ENCODE peak calls at places on chromosomes 4 and X, in four cellular contexts. One of them, this sample, is unnamed.

GRCh38 chr4:173052439-173052838 is 116.2 kb upstream of the GALNT7 start:
- DNase-seq in left lung: no peak
- DNase-seq in MM.1S: no peak
- DNase-seq in GM23338: no peak
- DNase-seq in this sample: no peak

GRCh38 chr4:6191448-6192130 is 8.8 kb downstream of the JAKMIP1 start:
- DNase-seq in MM.1S: no peak
- DNase-seq in left lung: no peak
- DNase-seq in GM23338: no peak
- DNase-seq in this sample: no peak

GRCh38 chr4:101864660-101865059 is 74.1 kb downstream of the BANK1 start:
- DNase-seq in MM.1S: no peak
- DNase-seq in GM23338: no peak
- DNase-seq in left lung: no peak
- DNase-seq in this sample: no peak

GRCh38 chrX:19866626-19867410 is 20.6 kb downstream of the SH3KBP1 start:
- DNase-seq in GM23338: no peak
- DNase-seq in MM.1S: no peak
- DNase-seq in left lung: no peak
- DNase-seq in this sample: no peak

GRCh38 chrX:44651347-44651746 is 108.7 kb upstream of the FUNDC1 start:
- DNase-seq in left lung: no peak
- DNase-seq in GM23338: peak
- DNase-seq in MM.1S: no peak
- DNase-seq in this sample: peak

GRCh38 chr4:112145820-112146813 is 863 bp downstream of the FAM241A start:
- DNase-seq in GM23338: peak
- DNase-seq in left lung: peak
- DNase-seq in MM.1S: peak
- DNase-seq in this sample: no peak

GRCh38 chrX:145552643-145553042 is 265.0 kb upstream of the SLITRK2 start:
- DNase-seq in MM.1S: no peak
- DNase-seq in left lung: no peak
- DNase-seq in GM23338: peak
- DNase-seq in this sample: no peak

GRCh38 chr4:73621357-73621756 is 1.1 kb upstream of the RASSF6 start:
- DNase-seq in MM.1S: no peak
- DNase-seq in GM23338: no peak
- DNase-seq in left lung: no peak
- DNase-seq in this sample: no peak

GRCh38 chrX:1111543-1112300 is 100.7 kb downstream of the CRLF2 start:
- DNase-seq in GM23338: peak
- DNase-seq in MM.1S: no peak
- DNase-seq in left lung: no peak
- DNase-seq in this sample: no peak

GRCh38 chr4:40688446-40689095 is 58.9 kb upstream of the RBM47 start:
- DNase-seq in left lung: no peak
- DNase-seq in GM23338: no peak
- DNase-seq in MM.1S: no peak
- DNase-seq in this sample: no peak

GRCh38 chrX:120781416-120781815 is 94.2 kb downstream of the CT47B1 start:
- DNase-seq in left lung: no peak
- DNase-seq in GM23338: no peak
- DNase-seq in MM.1S: no peak
- DNase-seq in this sample: no peak

GRCh38 chrX:70878925-70879324 is 29.6 kb downstream of the TEX11 start:
- DNase-seq in MM.1S: peak
- DNase-seq in GM23338: no peak
- DNase-seq in left lung: no peak
- DNase-seq in this sample: no peak

GRCh38 chrX:12370444-12371089 is 232.3 kb downstream of the FRMPD4 start:
- DNase-seq in MM.1S: no peak
- DNase-seq in GM23338: no peak
- DNase-seq in left lung: no peak
- DNase-seq in this sample: no peak

GRCh38 chr4:186726440-186727148 is 2.9 kb upstream of the FAT1 start:
- DNase-seq in MM.1S: peak
- DNase-seq in left lung: peak
- DNase-seq in GM23338: peak
- DNase-seq in this sample: peak

GRCh38 chrX:103446665-103447302 is 70.4 kb downstream of the BEX3 start:
- DNase-seq in GM23338: peak
- DNase-seq in left lung: no peak
- DNase-seq in MM.1S: no peak
- DNase-seq in this sample: no peak

GRCh38 chr4:57184378-57185031 is 74.3 kb upstream of the IGFBP7 start:
- DNase-seq in MM.1S: no peak
- DNase-seq in GM23338: no peak
- DNase-seq in left lung: no peak
- DNase-seq in this sample: no peak

GRCh38 chr4:149896428-149896827 is 80.8 kb upstream of the IQCM start:
- DNase-seq in left lung: no peak
- DNase-seq in GM23338: peak
- DNase-seq in MM.1S: no peak
- DNase-seq in this sample: no peak
- TF ChIP-seq CTCF in left lung: no peak
- TF ChIP-seq CTCF in GM23338: peak
- TF ChIP-seq CTCF in MM.1S: peak
- TF ChIP-seq CTCF in this sample: peak

DNA sequence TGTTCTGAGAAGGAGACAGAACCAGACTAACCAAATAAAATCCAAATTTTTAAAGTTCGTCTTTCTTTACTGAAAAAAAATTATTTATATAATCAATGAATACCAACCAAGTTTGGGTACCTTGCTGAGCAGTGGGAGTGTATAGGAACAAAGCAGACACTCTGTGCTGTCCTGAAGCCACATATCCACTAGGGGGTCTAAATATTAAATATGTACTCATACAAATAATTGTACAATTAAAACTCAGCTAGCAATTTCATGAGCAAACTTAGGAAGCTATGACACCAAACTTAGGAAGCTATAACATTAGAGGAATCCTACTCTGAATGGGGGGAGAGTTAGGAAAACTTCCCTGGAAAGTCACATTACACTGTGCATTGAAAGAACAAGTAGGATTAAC is 582.0 kb upstream of the EPHA5 start:
- DNase-seq in left lung: no peak
- DNase-seq in MM.1S: no peak
- DNase-seq in GM23338: no peak
- DNase-seq in this sample: no peak
- TF ChIP-seq CTCF in left lung: no peak
- TF ChIP-seq CTCF in MM.1S: no peak
- TF ChIP-seq CTCF in GM23338: peak
- TF ChIP-seq CTCF in this sample: peak

GRCh38 chr4:134777626-134778025 is 576.0 kb upstream of the PABPC4L start:
- DNase-seq in MM.1S: peak
- DNase-seq in GM23338: peak
- DNase-seq in left lung: no peak
- DNase-seq in this sample: no peak
- TF ChIP-seq CTCF in MM.1S: no peak
- TF ChIP-seq CTCF in GM23338: peak
- TF ChIP-seq CTCF in left lung: no peak
- TF ChIP-seq CTCF in this sample: peak

GRCh38 chrX:105209406-105209805 is 11.1 kb downstream of the TEX13A start:
- DNase-seq in MM.1S: no peak
- DNase-seq in left lung: no peak
- DNase-seq in GM23338: no peak
- DNase-seq in this sample: no peak

GRCh38 chrX:105211051-105211575 is 9.4 kb downstream of the TEX13A start:
- DNase-seq in MM.1S: no peak
- DNase-seq in left lung: no peak
- DNase-seq in GM23338: no peak
- DNase-seq in this sample: no peak

GRCh38 chrX:105210258-105210657 is 10.2 kb downstream of the TEX13A start:
- DNase-seq in left lung: no peak
- DNase-seq in GM23338: peak
- DNase-seq in MM.1S: no peak
- DNase-seq in this sample: no peak
- TF ChIP-seq CTCF in left lung: no peak
- TF ChIP-seq CTCF in GM23338: peak
- TF ChIP-seq CTCF in MM.1S: no peak
- TF ChIP-seq CTCF in this sample: no peak

DNA sequence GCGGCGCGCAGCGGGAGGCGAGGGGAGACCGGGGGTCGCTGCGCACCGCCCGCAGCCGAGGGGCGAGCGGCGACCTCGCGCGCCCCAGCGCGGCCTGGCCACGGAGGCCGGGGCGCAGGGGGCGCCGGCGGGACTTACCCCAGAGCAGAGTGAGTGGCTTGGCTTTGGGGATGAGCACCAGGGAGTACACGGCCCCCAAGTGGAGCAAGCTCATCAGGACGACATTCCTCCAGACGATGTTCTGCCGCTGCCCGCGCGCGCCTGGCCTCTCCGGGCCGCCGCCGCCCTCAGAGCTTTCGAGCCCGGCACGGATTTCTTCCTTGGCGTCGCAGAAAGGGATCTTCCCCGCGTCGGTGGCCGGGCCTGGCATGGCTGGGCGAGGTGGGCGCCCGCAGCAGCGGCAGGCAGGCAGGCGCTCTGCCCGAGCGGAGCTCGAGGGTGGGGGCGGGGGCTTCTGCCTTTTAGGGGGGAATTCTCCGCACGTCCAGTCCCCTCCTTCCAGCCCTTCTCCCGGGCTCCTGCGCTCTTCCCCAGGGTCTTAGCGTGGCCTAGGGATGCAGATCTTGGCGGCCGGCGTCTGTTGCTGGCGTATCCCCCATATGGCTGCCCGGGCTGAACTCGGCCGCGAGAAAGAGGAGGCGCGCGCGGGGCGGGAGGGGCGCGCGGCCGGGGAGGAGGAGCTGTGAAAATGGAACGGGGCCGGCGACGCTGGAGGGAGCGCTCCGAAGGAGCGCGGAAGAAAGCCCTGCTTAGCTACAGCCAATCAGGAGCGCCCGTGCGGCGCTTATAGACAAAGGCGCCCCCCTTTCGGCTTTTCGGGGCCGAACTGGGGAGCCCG is at the start of gene SCD5:
- DNase-seq in GM23338: peak
- DNase-seq in MM.1S: peak
- DNase-seq in left lung: peak
- DNase-seq in this sample: peak
- TF ChIP-seq CTCF in GM23338: no peak
- TF ChIP-seq CTCF in MM.1S: no peak
- TF ChIP-seq CTCF in left lung: no peak
- TF ChIP-seq CTCF in this sample: no peak

GRCh38 chr4:17597517-17597916 is 16.9 kb upstream of the MED28 start:
- DNase-seq in GM23338: peak
- DNase-seq in left lung: no peak
- DNase-seq in MM.1S: no peak
- DNase-seq in this sample: no peak
- TF ChIP-seq CTCF in GM23338: peak
- TF ChIP-seq CTCF in left lung: no peak
- TF ChIP-seq CTCF in MM.1S: peak
- TF ChIP-seq CTCF in this sample: peak

GRCh38 chrX:124223524-124223923 is 108.9 kb upstream of the TEX13D start:
- DNase-seq in GM23338: peak
- DNase-seq in left lung: no peak
- DNase-seq in MM.1S: no peak
- DNase-seq in this sample: no peak
- TF ChIP-seq CTCF in GM23338: peak
- TF ChIP-seq CTCF in left lung: no peak
- TF ChIP-seq CTCF in MM.1S: no peak
- TF ChIP-seq CTCF in this sample: no peak

GRCh38 chr4:82555279-82555678 is 6.5 kb downstream of the TMEM150C start:
- DNase-seq in MM.1S: no peak
- DNase-seq in GM23338: peak
- DNase-seq in left lung: no peak
- DNase-seq in this sample: no peak
- TF ChIP-seq CTCF in MM.1S: no peak
- TF ChIP-seq CTCF in GM23338: peak
- TF ChIP-seq CTCF in left lung: no peak
- TF ChIP-seq CTCF in this sample: peak

GRCh38 chr4:188658958-188659522 is 519.8 kb downstream of the TRIML1 start:
- DNase-seq in left lung: no peak
- DNase-seq in MM.1S: no peak
- DNase-seq in GM23338: peak
- DNase-seq in this sample: no peak
- TF ChIP-seq CTCF in left lung: no peak
- TF ChIP-seq CTCF in MM.1S: no peak
- TF ChIP-seq CTCF in GM23338: peak
- TF ChIP-seq CTCF in this sample: no peak

DNA sequence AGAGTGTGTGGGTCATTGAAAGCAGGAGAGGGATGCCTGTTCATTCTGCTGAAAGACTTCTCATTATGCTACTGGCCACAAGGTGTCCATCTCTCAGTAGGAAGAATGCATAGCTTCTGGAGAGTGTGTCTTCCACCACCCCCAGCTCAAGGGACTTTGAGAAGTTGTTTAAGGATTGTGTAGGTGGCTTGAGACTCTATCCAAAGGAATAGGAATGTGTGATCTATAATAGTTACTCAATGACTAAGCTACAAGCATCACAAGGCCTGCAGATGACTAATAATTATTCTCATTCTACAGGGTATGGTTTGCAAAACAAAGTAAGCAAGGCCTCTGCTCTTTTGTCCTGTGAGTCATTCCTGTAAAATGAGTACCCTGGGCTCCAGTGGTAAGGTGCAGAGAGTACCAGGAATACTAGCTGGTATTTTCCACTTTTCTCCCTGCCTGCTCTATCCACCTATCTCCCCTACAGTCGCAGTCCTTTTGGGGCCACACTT is 279.8 kb upstream of the BOD1L1 start:
- DNase-seq in GM23338: peak
- DNase-seq in left lung: no peak
- DNase-seq in MM.1S: peak
- DNase-seq in this sample: no peak
- TF ChIP-seq CTCF in GM23338: no peak
- TF ChIP-seq CTCF in left lung: no peak
- TF ChIP-seq CTCF in MM.1S: peak
- TF ChIP-seq CTCF in this sample: peak